ENCODE peak calls at places on chromosomes 4 and X, in five cellular contexts. Y is stimulated activated CD4-positive, alpha-beta T cell treated with anti-CD3 and anti-CD28 coated beads, Interleukin-2, amount 100 ng/mL, for 48 hours; J is NCI-H2081; D is GM10248; N is activated CD4-positive, alpha-beta T cell treated with anti-CD3 and anti-CD28 coated beads for 4 hours. W is an unnamed sample.

GRCh38 chr4:149841686-149842085 is 26.0 kb upstream of the IQCM start:
- DNase-seq in Y (no peak), J (no peak), D (no peak), N (no peak), W (no peak)

GRCh38 chrX:10482262-10482661 is 138.1 kb downstream of the MID1 start:
- DNase-seq in Y (no peak), J (no peak), D (peak), N (no peak), W (no peak)

GRCh38 chr4:10051536-10052135 is 30.3 kb upstream of the SLC2A9 start:
- DNase-seq in Y (no peak), J (no peak), D (no peak), N (no peak), W (no peak)

GRCh38 chr4:19992694-19993093 is 259.0 kb upstream of the SLIT2 start:
- DNase-seq in Y (no peak), J (no peak), D (no peak), N (no peak), W (no peak)

GRCh38 chr4:174135530-174135929 is 147.9 kb downstream of the FBXO8 start:
- DNase-seq in Y (no peak), J (no peak), D (no peak), N (no peak), W (no peak)

GRCh38 chr4:168584321-168584771 is 87.5 kb downstream of the PALLD start:
- DNase-seq in Y (no peak), J (no peak), D (no peak), N (no peak), W (no peak)

GRCh38 chr4:168124008-168124641 is 31.8 kb downstream of the ANXA10 start:
- DNase-seq in Y (no peak), J (no peak), D (no peak), N (no peak), W (no peak)

GRCh38 chr4:113636438-113636818 is 125.1 kb downstream of the CAMK2D start:
- DNase-seq in Y (no peak), J (no peak), D (peak), N (peak), W (no peak)

GRCh38 chrX:116272328-116272727 is 101.8 kb downstream of the AGTR2 start:
- DNase-seq in Y (no peak), J (no peak), D (no peak), N (no peak), W (no peak)

GRCh38 chr4:155506761-155507160 is 130.0 kb upstream of the MAP9 start:
- DNase-seq in Y (no peak), J (no peak), D (no peak), N (no peak), W (no peak)

GRCh38 chr4:73538162-73538561 is 56.6 kb downstream of the AFM start:
- DNase-seq in Y (no peak), J (no peak), D (no peak), N (no peak), W (no peak)

GRCh38 chr4:121851354-121851753 is 18.9 kb downstream of the BBS7 start:
- DNase-seq in Y (no peak), J (no peak), D (no peak), N (no peak), W (no peak)

GRCh38 chr4:187006189-187006618 is 282.5 kb upstream of the FAT1 start:
- DNase-seq in Y (no peak), J (no peak), D (no peak), N (no peak), W (no peak)

GRCh38 chr4:62548108-62548524 is 1348.0 kb downstream of the ADGRL3 start:
- DNase-seq in Y (no peak), J (no peak), D (no peak), N (no peak), W (no peak)

W was measured in GM18507.